ENCODE peak calls at places on chromosomes 6 and 20, in five cellular contexts. F is WTC11, S is endodermal cell, T is sigmoid colon, O is A549. K is an unnamed sample.

GRCh38 chr6:76992553-76992952 is 470.7 kb downstream of the HTR1B start:
- DNase-seq in F (peak), S (no peak), T (no peak), O (no peak), K (no peak)

GRCh38 chr6:2439632-2440031 is 194.2 kb upstream of the GMDS start:
- DNase-seq in F (no peak), S (no peak), T (no peak), O (no peak), K (no peak)

GRCh38 chr20:44716309-44717106 is 1.3 kb downstream of the CCN5 start:
- DNase-seq in F (no peak), S (no peak), T (peak), O (no peak), K (no peak)

GRCh38 chr6:138404666-138405337 is 779 bp downstream of the HEBP2 start:
- DNase-seq in F (peak), S (peak), T (peak), O (no peak), K (no peak)

GRCh38 chr6:6781172-6781876 is 192.8 kb downstream of the LY86 start:
- DNase-seq in F (no peak), S (no peak), T (no peak), O (peak), K (no peak)

GRCh38 chr6:108564178-108564577 is 3.5 kb downstream of the FOXO3 start:
- DNase-seq in F (no peak), S (no peak), T (no peak), O (no peak), K (no peak)

GRCh38 chr20:61872371-61872900 is 193.2 kb downstream of the TAF4 start:
- DNase-seq in F (no peak), S (no peak), T (no peak), O (no peak), K (no peak)

GRCh38 chr6:138105880-138106664 is 1.1 kb downstream of the PERP start:
- DNase-seq in F (peak), S (peak), T (no peak), O (peak), K (no peak)

GRCh38 chr6:109349419-109349987 is 32.8 kb downstream of the CD164 start:
- DNase-seq in F (no peak), S (no peak), T (no peak), O (peak), K (no peak)

GRCh38 chr6:119979862-119980261 is 630.3 kb upstream of the MAN1A1 start:
- DNase-seq in F (no peak), S (no peak), T (no peak), O (peak), K (no peak)

GRCh38 chr20:19310541-19310940 is 98.1 kb downstream of the SLC24A3 start:
- DNase-seq in F (no peak), S (no peak), T (no peak), O (no peak), K (no peak)

GRCh38 chr6:25041676-25042598 is 106.2 kb upstream of the RIPOR2 start:
- DNase-seq in F (no peak), S (peak), T (no peak), O (no peak), K (no peak)

GRCh38 chr6:109351231-109352132 is 30.8 kb downstream of the CD164 start:
- DNase-seq in F (no peak), S (no peak), T (no peak), O (no peak), K (no peak)

GRCh38 chr20:58616411-58616810 is 34.7 kb upstream of the STX16 start:
- DNase-seq in F (no peak), S (no peak), T (no peak), O (no peak), K (no peak)

GRCh38 chr6:159169557-159170332 is 545 bp downstream of the FNDC1 start:
- DNase-seq in F (peak), S (peak), T (peak), O (peak), K (peak)

GRCh38 chr6:31293343-31293742 is 21.5 kb upstream of the HLA-C start:
- DNase-seq in F (no peak), S (peak), T (no peak), O (no peak), K (no peak)

DNA sequence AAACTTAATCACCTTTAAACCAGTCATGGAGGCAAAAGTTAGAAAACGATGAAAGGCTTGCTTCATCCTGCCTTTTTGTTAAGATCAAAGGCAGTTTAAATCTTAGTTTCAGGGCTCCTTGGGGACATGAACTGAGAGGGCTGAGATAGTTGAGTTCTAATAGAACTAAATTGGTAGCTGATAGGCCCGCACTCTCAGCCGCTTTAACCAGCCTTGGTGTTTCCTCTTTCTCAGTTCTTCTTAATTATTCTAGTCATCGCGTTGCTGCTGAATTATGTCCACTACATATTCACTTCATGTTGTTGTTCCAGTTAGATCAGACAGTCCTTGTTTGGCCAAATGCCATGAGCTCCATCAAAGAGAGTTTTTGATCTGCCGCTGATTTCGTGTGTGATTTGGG is 72.5 kb downstream of the ANKS1A start:
- DNase-seq in F (no peak), S (no peak), T (no peak), O (no peak), K (no peak)
- TF ChIP-seq CTCF in F (no peak), S (no peak), T (no peak), O (no peak), K (no peak)

GRCh38 chr6:14671937-14672336 is 554.4 kb downstream of the CD83 start:
- DNase-seq in F (no peak), S (no peak), T (no peak), O (no peak), K (no peak)
- TF ChIP-seq CTCF in F (no peak), S (no peak), T (no peak), O (no peak), K (no peak)

DNA sequence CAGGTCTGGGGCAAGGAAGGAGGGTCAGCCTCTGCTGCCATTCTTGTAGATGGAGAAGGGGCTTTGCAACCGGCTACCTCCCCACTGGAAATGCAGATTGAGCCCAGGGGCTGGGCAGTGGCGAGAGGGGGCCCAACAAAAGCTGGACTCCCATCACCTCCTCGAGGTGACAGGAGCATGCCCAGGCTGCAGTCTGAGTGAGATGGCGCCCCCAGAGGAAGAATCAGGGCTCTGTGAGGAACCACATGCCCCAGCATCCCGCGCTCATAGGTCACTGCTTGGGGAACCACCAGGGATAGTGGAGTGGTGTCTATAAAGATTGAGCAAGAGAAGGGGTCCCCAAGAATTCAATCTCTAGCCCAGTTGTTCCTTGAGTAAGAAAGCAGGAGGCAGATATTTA is 31.6 kb upstream of the NEDD9 start:
- DNase-seq in F (peak), S (peak), T (no peak), O (no peak), K (no peak)
- TF ChIP-seq CTCF in F (no peak), S (peak), T (no peak), O (no peak), K (no peak)

DNA sequence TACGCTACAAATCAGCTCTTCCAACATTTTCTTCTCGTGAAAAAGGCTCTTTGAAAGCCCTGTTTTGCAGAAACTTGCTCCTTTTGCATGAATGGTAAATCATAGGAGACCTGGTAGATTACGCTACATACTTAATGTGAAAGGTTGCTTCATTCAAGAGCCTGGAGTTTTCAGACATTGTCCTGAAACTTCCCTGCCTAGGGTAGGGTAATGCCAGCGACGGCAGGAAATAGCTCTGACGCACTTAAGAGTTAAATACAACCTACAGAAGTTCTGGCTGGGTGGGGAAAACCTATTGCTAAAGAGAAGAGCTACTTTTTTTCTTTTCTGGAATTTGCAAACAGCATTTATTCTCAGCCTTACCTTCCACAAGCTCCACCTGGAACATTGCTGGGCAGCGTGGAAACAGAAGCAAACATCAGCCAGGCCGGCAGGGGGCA is 144.5 kb downstream of the LPA start:
- DNase-seq in F (no peak), S (no peak), T (no peak), O (no peak), K (no peak)
- TF ChIP-seq CTCF in F (peak), S (peak), T (peak), O (no peak), K (peak)

GRCh38 chr20:50224553-50225255 is 34.1 kb downstream of the CEBPB start:
- DNase-seq in F (peak), S (peak), T (peak), O (no peak), K (no peak)
- TF ChIP-seq CTCF in F (no peak), S (peak), T (no peak), O (no peak), K (no peak)

DNA sequence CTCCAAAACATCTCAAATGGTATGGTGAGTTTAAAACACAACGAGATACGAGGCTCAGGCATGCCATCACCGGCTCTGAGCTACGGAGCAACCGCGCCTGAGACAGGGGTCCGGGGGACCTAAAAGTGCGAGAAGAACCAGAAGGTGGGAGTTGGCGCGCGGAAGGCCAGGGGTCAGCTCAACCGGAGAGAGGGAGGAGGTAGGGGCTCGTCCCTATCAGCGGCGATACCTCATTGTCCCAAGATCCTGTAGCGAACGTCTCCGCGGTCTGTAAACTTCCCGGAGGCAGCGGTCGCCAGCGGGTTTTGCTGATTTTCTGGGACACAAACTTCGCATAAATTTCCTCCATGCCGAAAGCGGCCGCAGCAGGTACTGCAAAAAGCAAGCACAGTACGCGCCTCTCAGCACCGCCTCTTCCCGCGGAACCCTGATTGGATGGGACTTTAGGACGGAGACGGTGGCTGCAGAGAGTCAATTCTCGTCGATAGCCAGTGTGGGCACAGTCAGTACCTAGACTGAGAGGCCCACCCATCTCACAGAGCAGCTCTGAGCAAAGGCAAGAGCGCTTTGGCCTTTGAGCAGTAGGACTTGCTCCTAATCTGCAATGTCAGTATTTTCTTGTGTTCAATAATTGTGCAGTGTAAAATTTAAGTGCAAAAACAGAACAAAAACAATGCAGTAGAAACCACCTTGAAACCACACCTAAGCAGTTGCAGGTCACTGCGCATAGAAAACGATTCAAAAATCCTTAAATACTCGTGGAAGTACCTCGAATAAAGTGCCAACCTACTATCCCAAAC is at the start of gene NUP43:
- DNase-seq in F (peak), S (peak), T (peak), O (peak), K (peak)
- TF ChIP-seq CTCF in F (no peak), S (peak), T (peak), O (peak), K (no peak)

DNA sequence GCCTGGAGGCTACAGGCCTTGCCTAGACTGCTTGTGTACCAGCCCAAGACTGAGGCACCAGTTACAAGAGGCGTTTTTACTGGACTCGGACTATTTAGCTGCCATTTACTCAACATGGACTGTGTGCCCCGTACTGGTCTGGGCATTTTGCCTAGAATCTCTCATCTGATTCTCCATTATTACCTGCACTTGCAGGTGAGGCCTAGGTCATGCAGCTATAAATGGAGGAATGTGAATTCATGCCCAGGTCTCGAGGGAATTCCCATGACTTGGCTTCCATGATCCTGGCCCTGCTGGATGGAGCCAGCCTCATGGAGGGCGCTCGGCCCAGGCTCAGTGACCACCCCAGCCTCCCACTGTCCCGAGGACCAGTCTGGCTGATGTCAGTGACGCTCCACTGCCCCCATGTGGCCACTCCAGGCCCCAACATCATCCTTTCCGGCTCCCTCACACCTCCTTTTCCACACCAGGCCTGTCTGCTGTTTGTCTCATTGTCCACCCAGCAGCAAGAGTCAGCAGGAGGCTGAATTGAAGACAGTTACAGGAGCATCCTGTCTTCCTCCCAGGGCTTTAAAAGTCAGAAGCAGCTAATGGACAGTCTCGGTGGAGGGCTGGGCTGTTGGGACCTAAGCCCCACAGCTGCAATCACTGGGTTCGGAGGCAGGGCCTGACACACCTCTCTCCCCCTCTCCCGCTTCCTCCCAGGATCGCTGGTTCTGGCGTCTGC is 8.7 kb downstream of the MMP24OS start:
- DNase-seq in F (peak), S (peak), T (no peak), O (peak), K (peak)
- TF ChIP-seq CTCF in F (peak), S (peak), T (peak), O (peak), K (peak)

GRCh38 chr6:72626126-72626525 is 4.3 kb downstream of the KCNQ5 start:
- DNase-seq in F (no peak), S (no peak), T (no peak), O (no peak), K (no peak)

GRCh38 chr6:72623808-72624207 is 1.9 kb downstream of the KCNQ5 start:
- DNase-seq in F (no peak), S (no peak), T (no peak), O (no peak), K (no peak)

GRCh38 chr6:72621243-72622093 is at the start of gene KCNQ5:
- DNase-seq in F (peak), S (peak), T (no peak), O (peak), K (peak)

GRCh38 chr6:72622094-72622540 is 253 bp downstream of the KCNQ5 start:
- DNase-seq in F (peak), S (peak), T (no peak), O (peak), K (peak)

DNA sequence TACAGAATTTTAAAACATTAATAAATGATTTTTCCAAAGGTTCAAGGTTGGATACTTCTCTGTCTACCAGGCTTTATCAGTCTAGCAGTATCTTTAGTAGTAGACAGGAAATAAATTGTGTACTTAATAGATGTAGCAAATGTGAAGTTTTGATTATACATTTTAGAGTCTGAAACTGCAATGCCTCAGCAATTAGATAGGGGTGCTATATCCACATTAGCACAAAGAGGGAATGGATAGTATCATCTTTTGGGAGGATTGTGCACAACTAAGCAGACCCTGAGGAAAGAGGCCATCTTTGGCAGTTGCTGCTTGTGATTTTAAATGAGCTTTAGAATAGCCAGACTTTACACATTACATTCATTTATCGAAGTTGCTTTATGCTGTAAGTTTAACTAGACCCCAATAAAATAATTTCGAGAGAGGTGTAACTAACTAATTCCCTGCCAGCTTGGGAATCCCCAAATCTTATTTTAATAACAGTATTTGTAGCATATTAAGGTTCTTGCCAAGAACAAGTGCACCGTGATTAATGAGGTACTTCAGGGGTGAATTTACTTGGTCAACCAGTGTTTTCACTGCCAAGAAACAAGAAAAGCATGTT is 2.8 kb downstream of the KCNQ5 start:
- DNase-seq in F (no peak), S (no peak), T (no peak), O (peak), K (no peak)
- TF ChIP-seq CTCF in F (peak), S (peak), T (no peak), O (no peak), K (peak)

K was measured in D721Med.